ENCODE peak calls at places on chromosomes 2 and 18, in ten cellular contexts. One of them, this sample, is unnamed.

GRCh38 chr18:73752546-73752945 is 395.1 kb downstream of the FBXO15 start:
- DNase-seq in endodermal cell: no peak
- DNase-seq in heart right ventricle: no peak
- DNase-seq in fibroblast of lung: peak; percentile 65
- DNase-seq in uterus: no peak
- DNase-seq in AG04450: no peak
- DNase-seq in mammary epithelial cell: peak; percentile 58
- DNase-seq in OCI-LY7: no peak
- DNase-seq in body of pancreas: no peak
- DNase-seq in colonic mucosa: no peak
- DNase-seq in this sample: no peak

GRCh38 chr2:3078684-3079083 is 298.9 kb downstream of the EIPR1 start:
- DNase-seq in OCI-LY7: no peak
- DNase-seq in heart right ventricle: no peak
- DNase-seq in fibroblast of lung: no peak
- DNase-seq in body of pancreas: no peak
- DNase-seq in endodermal cell: peak; percentile 59
- DNase-seq in uterus: no peak
- DNase-seq in colonic mucosa: no peak
- DNase-seq in mammary epithelial cell: no peak
- DNase-seq in AG04450: no peak
- DNase-seq in this sample: no peak

GRCh38 chr2:119517433-119517832 is 6.8 kb downstream of the SCTR start:
- DNase-seq in mammary epithelial cell: peak; percentile 27
- DNase-seq in heart right ventricle: peak; percentile 53
- DNase-seq in AG04450: no peak
- DNase-seq in colonic mucosa: peak; percentile 75
- DNase-seq in endodermal cell: peak; percentile 91
- DNase-seq in OCI-LY7: peak; percentile 47
- DNase-seq in uterus: no peak
- DNase-seq in fibroblast of lung: peak; percentile 36
- DNase-seq in body of pancreas: peak; percentile 87
- DNase-seq in this sample: peak; percentile 54

GRCh38 chr18:386950-387349 is 113.6 kb downstream of the COLEC12 start:
- DNase-seq in heart right ventricle: no peak
- DNase-seq in colonic mucosa: no peak
- DNase-seq in endodermal cell: no peak
- DNase-seq in mammary epithelial cell: no peak
- DNase-seq in fibroblast of lung: no peak
- DNase-seq in AG04450: no peak
- DNase-seq in body of pancreas: no peak
- DNase-seq in OCI-LY7: no peak
- DNase-seq in uterus: no peak
- DNase-seq in this sample: no peak

GRCh38 chr2:57528499-57528898 is 518.1 kb upstream of the VRK2 start:
- DNase-seq in mammary epithelial cell: no peak
- DNase-seq in AG04450: no peak
- DNase-seq in heart right ventricle: no peak
- DNase-seq in body of pancreas: no peak
- DNase-seq in endodermal cell: peak; percentile 58
- DNase-seq in colonic mucosa: no peak
- DNase-seq in OCI-LY7: no peak
- DNase-seq in fibroblast of lung: no peak
- DNase-seq in uterus: no peak
- DNase-seq in this sample: no peak

GRCh38 chr2:217127744-217128143 is 267.9 kb upstream of the TNP1 start:
- DNase-seq in mammary epithelial cell: no peak
- DNase-seq in uterus: no peak
- DNase-seq in heart right ventricle: no peak
- DNase-seq in OCI-LY7: no peak
- DNase-seq in AG04450: no peak
- DNase-seq in endodermal cell: no peak
- DNase-seq in fibroblast of lung: no peak
- DNase-seq in body of pancreas: no peak
- DNase-seq in colonic mucosa: no peak
- DNase-seq in this sample: no peak

GRCh38 chr2:1681323-1682310 is 62.7 kb downstream of the PXDN start:
- DNase-seq in uterus: no peak
- DNase-seq in heart right ventricle: no peak
- DNase-seq in fibroblast of lung: peak; percentile 63
- DNase-seq in colonic mucosa: no peak
- DNase-seq in mammary epithelial cell: no peak
- DNase-seq in OCI-LY7: no peak
- DNase-seq in AG04450: no peak
- DNase-seq in endodermal cell: no peak
- DNase-seq in body of pancreas: no peak
- DNase-seq in this sample: peak; percentile 55

GRCh38 chr2:181678744-181679543 is 1.4 kb downstream of the NEUROD1 start:
- DNase-seq in colonic mucosa: no peak
- DNase-seq in uterus: no peak
- DNase-seq in fibroblast of lung: peak; percentile 15
- DNase-seq in body of pancreas: no peak
- DNase-seq in mammary epithelial cell: no peak
- DNase-seq in OCI-LY7: no peak
- DNase-seq in heart right ventricle: no peak
- DNase-seq in endodermal cell: no peak
- DNase-seq in AG04450: no peak
- DNase-seq in this sample: no peak

GRCh38 chr2:240465268-240465764 is 29.9 kb downstream of the GPC1 start:
- DNase-seq in AG04450: no peak
- DNase-seq in fibroblast of lung: no peak
- DNase-seq in OCI-LY7: no peak
- DNase-seq in uterus: no peak
- DNase-seq in colonic mucosa: peak; percentile 14
- DNase-seq in body of pancreas: peak; percentile 10
- DNase-seq in mammary epithelial cell: no peak
- DNase-seq in heart right ventricle: peak; percentile 14
- DNase-seq in endodermal cell: no peak
- DNase-seq in this sample: peak; percentile 48

GRCh38 chr2:34747643-34748042 is 1148.5 kb upstream of the FAM98A start:
- DNase-seq in fibroblast of lung: no peak
- DNase-seq in body of pancreas: no peak
- DNase-seq in mammary epithelial cell: no peak
- DNase-seq in uterus: no peak
- DNase-seq in AG04450: no peak
- DNase-seq in colonic mucosa: no peak
- DNase-seq in endodermal cell: no peak
- DNase-seq in OCI-LY7: no peak
- DNase-seq in heart right ventricle: no peak
- DNase-seq in this sample: no peak

GRCh38 chr2:169716938-169717690 is 16.5 kb upstream of the KLHL23 start:
- DNase-seq in colonic mucosa: peak; percentile 85
- DNase-seq in mammary epithelial cell: peak; percentile 21
- DNase-seq in heart right ventricle: no peak
- DNase-seq in body of pancreas: no peak
- DNase-seq in uterus: peak; percentile 39
- DNase-seq in OCI-LY7: no peak
- DNase-seq in fibroblast of lung: no peak
- DNase-seq in AG04450: no peak
- DNase-seq in endodermal cell: no peak
- DNase-seq in this sample: no peak

GRCh38 chr2:199979841-199980628 is 24.7 kb downstream of the MAIP1 start:
- DNase-seq in uterus: peak; percentile 83
- DNase-seq in body of pancreas: peak; percentile 87
- DNase-seq in OCI-LY7: peak; percentile 73
- DNase-seq in endodermal cell: peak; percentile 96
- DNase-seq in heart right ventricle: peak; percentile 84
- DNase-seq in fibroblast of lung: peak; percentile 91
- DNase-seq in AG04450: peak; percentile 63
- DNase-seq in colonic mucosa: peak; percentile 90
- DNase-seq in mammary epithelial cell: peak; percentile 72
- DNase-seq in this sample: peak; percentile 80

GRCh38 chr2:30030361-30030760 is 109.0 kb upstream of the ALK start:
- DNase-seq in uterus: no peak
- DNase-seq in OCI-LY7: no peak
- DNase-seq in AG04450: no peak
- DNase-seq in fibroblast of lung: no peak
- DNase-seq in colonic mucosa: no peak
- DNase-seq in endodermal cell: no peak
- DNase-seq in mammary epithelial cell: no peak
- DNase-seq in body of pancreas: no peak
- DNase-seq in heart right ventricle: no peak
- DNase-seq in this sample: no peak

GRCh38 chr2:171411791-171412483 is 21.9 kb downstream of the METTL8 start:
- DNase-seq in endodermal cell: no peak
- DNase-seq in AG04450: no peak
- DNase-seq in body of pancreas: no peak
- DNase-seq in OCI-LY7: no peak
- DNase-seq in fibroblast of lung: no peak
- DNase-seq in mammary epithelial cell: no peak
- DNase-seq in colonic mucosa: no peak
- DNase-seq in uterus: no peak
- DNase-seq in heart right ventricle: no peak
- DNase-seq in this sample: no peak

GRCh38 chr2:120546077-120546864 is 189.4 kb upstream of the GLI2 start:
- DNase-seq in AG04450: peak; percentile 86
- DNase-seq in heart right ventricle: no peak
- DNase-seq in OCI-LY7: no peak
- DNase-seq in mammary epithelial cell: no peak
- DNase-seq in fibroblast of lung: peak; percentile 85
- DNase-seq in colonic mucosa: peak; percentile 23
- DNase-seq in uterus: peak; percentile 50
- DNase-seq in endodermal cell: peak; percentile 69
- DNase-seq in body of pancreas: no peak
- DNase-seq in this sample: peak; percentile 87

GRCh38 chr2:201696151-201696659 is 2.2 kb downstream of the MPP4 start:
- DNase-seq in AG04450: peak; percentile 85
- DNase-seq in uterus: peak; percentile 35
- DNase-seq in body of pancreas: no peak
- DNase-seq in fibroblast of lung: peak; percentile 80
- DNase-seq in endodermal cell: no peak
- DNase-seq in OCI-LY7: no peak
- DNase-seq in colonic mucosa: no peak
- DNase-seq in mammary epithelial cell: peak; percentile 74
- DNase-seq in heart right ventricle: no peak
- DNase-seq in this sample: no peak

GRCh38 chr18:57845468-57846103 is 42.5 kb upstream of the ATP8B1 start:
- DNase-seq in mammary epithelial cell: no peak
- DNase-seq in OCI-LY7: no peak
- DNase-seq in colonic mucosa: no peak
- DNase-seq in endodermal cell: no peak
- DNase-seq in fibroblast of lung: peak; percentile 56
- DNase-seq in uterus: no peak
- DNase-seq in AG04450: no peak
- DNase-seq in heart right ventricle: no peak
- DNase-seq in body of pancreas: no peak
- DNase-seq in this sample: no peak

GRCh38 chr18:68355637-68356036 is 359.3 kb downstream of the TMX3 start:
- DNase-seq in endodermal cell: no peak
- DNase-seq in colonic mucosa: no peak
- DNase-seq in fibroblast of lung: no peak
- DNase-seq in AG04450: no peak
- DNase-seq in body of pancreas: no peak
- DNase-seq in uterus: no peak
- DNase-seq in heart right ventricle: no peak
- DNase-seq in OCI-LY7: no peak
- DNase-seq in mammary epithelial cell: no peak
- DNase-seq in this sample: no peak

DNA sequence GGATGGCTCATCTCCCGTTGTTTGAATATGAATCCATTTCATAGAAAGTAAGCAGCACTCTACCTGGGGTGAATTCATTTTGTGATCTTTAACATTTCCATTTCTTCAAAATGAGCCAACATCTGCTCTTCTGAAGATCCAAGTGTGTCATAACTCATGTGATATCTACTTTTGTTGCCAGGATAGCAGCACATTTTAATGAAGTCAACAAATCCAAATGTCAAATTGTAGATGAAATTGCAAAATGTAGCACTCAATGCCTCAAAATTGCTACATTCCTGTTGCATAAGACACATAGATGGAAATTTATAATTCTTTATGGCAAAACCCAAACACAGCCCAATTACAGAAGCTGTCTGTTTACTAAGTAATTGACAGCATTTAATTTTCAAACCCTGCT is 360.7 kb downstream of the TMX3 start:
- DNase-seq in fibroblast of lung: peak; percentile 7
- DNase-seq in endodermal cell: no peak
- DNase-seq in colonic mucosa: no peak
- DNase-seq in AG04450: no peak
- DNase-seq in uterus: no peak
- DNase-seq in mammary epithelial cell: no peak
- DNase-seq in heart right ventricle: no peak
- DNase-seq in body of pancreas: no peak
- DNase-seq in OCI-LY7: no peak
- DNase-seq in this sample: no peak
- H3K9me3 ChIP-seq in fibroblast of lung: no peaks in the 10 kb centered on the region
- H3K9me3 ChIP-seq in endodermal cell: peaks cover 21% of the 10 kb centered on the region
- H3K9me3 ChIP-seq in colonic mucosa: no peaks in the 10 kb centered on the region
- H3K9me3 ChIP-seq in AG04450: peaks cover 8% of the 10 kb centered on the region
- H3K9me3 ChIP-seq in uterus: no peaks in the 10 kb centered on the region
- H3K9me3 ChIP-seq in mammary epithelial cell: no peaks in the 10 kb centered on the region
- H3K9me3 ChIP-seq in heart right ventricle: peaks cover 11% of the 10 kb centered on the region
- H3K9me3 ChIP-seq in body of pancreas: peaks cover 4% of the 10 kb centered on the region
- H3K9me3 ChIP-seq in OCI-LY7: no peaks in the 10 kb centered on the region
- H3K9me3 ChIP-seq in this sample: no peaks in the 10 kb centered on the region

GRCh38 chr2:79547568-79547967 is 34.7 kb downstream of the CTNNA2 start:
- DNase-seq in endodermal cell: no peak
- DNase-seq in AG04450: no peak
- DNase-seq in uterus: no peak
- DNase-seq in mammary epithelial cell: no peak
- DNase-seq in body of pancreas: no peak
- DNase-seq in colonic mucosa: no peak
- DNase-seq in heart right ventricle: no peak
- DNase-seq in OCI-LY7: no peak
- DNase-seq in fibroblast of lung: no peak
- DNase-seq in this sample: no peak
- H3K9me3 ChIP-seq in endodermal cell: peaks cover 75% of the 10 kb centered on the region
- H3K9me3 ChIP-seq in AG04450: peaks cover 18% of the 10 kb centered on the region
- H3K9me3 ChIP-seq in uterus: no peaks in the 10 kb centered on the region
- H3K9me3 ChIP-seq in mammary epithelial cell: peaks cover 35% of the 10 kb centered on the region
- H3K9me3 ChIP-seq in body of pancreas: no peaks in the 10 kb centered on the region
- H3K9me3 ChIP-seq in colonic mucosa: no peaks in the 10 kb centered on the region
- H3K9me3 ChIP-seq in heart right ventricle: peaks cover 46% of the 10 kb centered on the region
- H3K9me3 ChIP-seq in OCI-LY7: peaks cover 23% of the 10 kb centered on the region
- H3K9me3 ChIP-seq in fibroblast of lung: no peaks in the 10 kb centered on the region
- H3K9me3 ChIP-seq in this sample: peaks cover 16% of the 10 kb centered on the region

GRCh38 chr2:51424418-51424817 is 392.5 kb upstream of the NRXN1 start:
- DNase-seq in fibroblast of lung: no peak
- DNase-seq in OCI-LY7: no peak
- DNase-seq in uterus: no peak
- DNase-seq in heart right ventricle: no peak
- DNase-seq in endodermal cell: peak; percentile 82
- DNase-seq in body of pancreas: no peak
- DNase-seq in AG04450: no peak
- DNase-seq in mammary epithelial cell: no peak
- DNase-seq in colonic mucosa: no peak
- DNase-seq in this sample: no peak
- H3K9me3 ChIP-seq in fibroblast of lung: no peaks in the 10 kb centered on the region
- H3K9me3 ChIP-seq in OCI-LY7: peaks cover 6% of the 10 kb centered on the region
- H3K9me3 ChIP-seq in uterus: no peaks in the 10 kb centered on the region
- H3K9me3 ChIP-seq in heart right ventricle: no peaks in the 10 kb centered on the region
- H3K9me3 ChIP-seq in endodermal cell: peaks cover 23% of the 10 kb centered on the region
- H3K9me3 ChIP-seq in body of pancreas: no peaks in the 10 kb centered on the region
- H3K9me3 ChIP-seq in AG04450: peaks cover 3% of the 10 kb centered on the region
- H3K9me3 ChIP-seq in mammary epithelial cell: peaks cover 5% of the 10 kb centered on the region
- H3K9me3 ChIP-seq in colonic mucosa: no peaks in the 10 kb centered on the region
- H3K9me3 ChIP-seq in this sample: no peaks in the 10 kb centered on the region

DNA sequence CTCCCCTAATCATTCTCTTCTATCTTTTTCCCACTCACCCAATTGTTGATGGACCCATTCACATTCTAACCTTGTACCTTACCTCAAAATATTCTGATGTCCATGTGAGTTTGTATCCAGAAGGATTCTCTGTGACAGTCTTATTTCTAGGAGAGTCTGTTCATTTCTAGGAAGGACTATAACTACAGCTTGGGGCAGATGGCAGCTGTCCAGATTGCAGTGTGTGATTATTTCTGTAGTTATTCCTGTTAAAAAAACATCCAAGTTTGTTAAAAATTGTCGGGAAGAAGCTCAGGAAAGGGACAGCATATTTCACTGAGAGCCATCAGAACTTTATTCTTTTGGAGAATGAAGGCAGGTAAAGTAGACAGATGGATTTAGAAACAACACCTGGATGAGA is 142.6 kb downstream of the RAPGEF4 start:
- DNase-seq in mammary epithelial cell: no peak
- DNase-seq in AG04450: no peak
- DNase-seq in body of pancreas: no peak
- DNase-seq in endodermal cell: no peak
- DNase-seq in fibroblast of lung: peak; percentile 44
- DNase-seq in heart right ventricle: no peak
- DNase-seq in OCI-LY7: no peak
- DNase-seq in uterus: no peak
- DNase-seq in colonic mucosa: no peak
- DNase-seq in this sample: no peak
- H3K9me3 ChIP-seq in mammary epithelial cell: no peaks in the 10 kb centered on the region
- H3K9me3 ChIP-seq in AG04450: no peaks in the 10 kb centered on the region
- H3K9me3 ChIP-seq in body of pancreas: no peaks in the 10 kb centered on the region
- H3K9me3 ChIP-seq in endodermal cell: no peaks in the 10 kb centered on the region
- H3K9me3 ChIP-seq in fibroblast of lung: no peaks in the 10 kb centered on the region
- H3K9me3 ChIP-seq in heart right ventricle: no peaks in the 10 kb centered on the region
- H3K9me3 ChIP-seq in OCI-LY7: no peaks in the 10 kb centered on the region
- H3K9me3 ChIP-seq in uterus: no peaks in the 10 kb centered on the region
- H3K9me3 ChIP-seq in colonic mucosa: no peaks in the 10 kb centered on the region
- H3K9me3 ChIP-seq in this sample: no peaks in the 10 kb centered on the region